ENCODE peak calls at places on chromosome 4, in six cellular contexts. One of them, this sample, is unnamed.

GRCh38 chr4:24244663-24245519 is 339.5 kb downstream of the DHX15 start:
- DNase-seq in H54: no peak
- DNase-seq in cardiac muscle cell: peak; percentile 24
- DNase-seq in aorta: no peak
- DNase-seq in SW480: no peak
- DNase-seq in effector memory CD8-positive, alpha-beta T cell: no peak
- DNase-seq in this sample: no peak

GRCh38 chr4:122341906-122342305 is 36.9 kb upstream of the ADAD1 start:
- DNase-seq in effector memory CD8-positive, alpha-beta T cell: no peak
- DNase-seq in cardiac muscle cell: peak; percentile 84
- DNase-seq in aorta: no peak
- DNase-seq in H54: peak; percentile 3
- DNase-seq in SW480: peak; percentile 1
- DNase-seq in this sample: no peak

GRCh38 chr4:187302456-187302855 is 578.8 kb upstream of the FAT1 start:
- DNase-seq in SW480: no peak
- DNase-seq in aorta: no peak
- DNase-seq in cardiac muscle cell: peak; percentile 52
- DNase-seq in H54: no peak
- DNase-seq in effector memory CD8-positive, alpha-beta T cell: no peak
- DNase-seq in this sample: no peak

GRCh38 chr4:71288875-71289274 is 49.9 kb upstream of the SLC4A4 start:
- DNase-seq in aorta: no peak
- DNase-seq in H54: no peak
- DNase-seq in cardiac muscle cell: no peak
- DNase-seq in SW480: no peak
- DNase-seq in effector memory CD8-positive, alpha-beta T cell: no peak
- DNase-seq in this sample: no peak

GRCh38 chr4:87848622-87849351 is 16.0 kb downstream of the MEPE start:
- DNase-seq in effector memory CD8-positive, alpha-beta T cell: peak; percentile 4
- DNase-seq in H54: no peak
- DNase-seq in aorta: peak; percentile 56
- DNase-seq in SW480: peak; percentile 68
- DNase-seq in cardiac muscle cell: peak; percentile 79
- DNase-seq in this sample: peak; percentile 15

GRCh38 chr4:24965627-24966026 is 52.8 kb upstream of the CCDC149 start:
- DNase-seq in SW480: no peak
- DNase-seq in cardiac muscle cell: no peak
- DNase-seq in aorta: no peak
- DNase-seq in effector memory CD8-positive, alpha-beta T cell: no peak
- DNase-seq in H54: no peak
- DNase-seq in this sample: no peak

GRCh38 chr4:82799006-82799881 is 648 bp upstream of the SCD5 start:
- DNase-seq in SW480: no peak
- DNase-seq in aorta: no peak
- DNase-seq in cardiac muscle cell: no peak
- DNase-seq in effector memory CD8-positive, alpha-beta T cell: no peak
- DNase-seq in H54: no peak
- DNase-seq in this sample: no peak

GRCh38 chr4:184281231-184282139 is 63.8 kb upstream of the ENPP6 start:
- DNase-seq in effector memory CD8-positive, alpha-beta T cell: no peak
- DNase-seq in SW480: no peak
- DNase-seq in H54: no peak
- DNase-seq in cardiac muscle cell: no peak
- DNase-seq in aorta: no peak
- DNase-seq in this sample: no peak

GRCh38 chr4:25424539-25425228 is 47.6 kb downstream of the ANAPC4 start:
- DNase-seq in cardiac muscle cell: no peak
- DNase-seq in H54: no peak
- DNase-seq in aorta: no peak
- DNase-seq in effector memory CD8-positive, alpha-beta T cell: no peak
- DNase-seq in SW480: no peak
- DNase-seq in this sample: no peak

GRCh38 chr4:1505511-1506451 is 99.5 kb upstream of the NKX1-1 start:
- DNase-seq in SW480: no peak
- DNase-seq in H54: no peak
- DNase-seq in effector memory CD8-positive, alpha-beta T cell: no peak
- DNase-seq in aorta: no peak
- DNase-seq in cardiac muscle cell: no peak
- DNase-seq in this sample: no peak

GRCh38 chr4:10023806-10024205 is 2.5 kb upstream of the SLC2A9 start:
- DNase-seq in aorta: peak; percentile 71
- DNase-seq in cardiac muscle cell: no peak
- DNase-seq in SW480: no peak
- DNase-seq in effector memory CD8-positive, alpha-beta T cell: no peak
- DNase-seq in H54: no peak
- DNase-seq in this sample: no peak

GRCh38 chr4:42673084-42673429 is 16.2 kb upstream of the ATP8A1 start:
- DNase-seq in effector memory CD8-positive, alpha-beta T cell: no peak
- DNase-seq in cardiac muscle cell: peak; percentile 54
- DNase-seq in SW480: no peak
- DNase-seq in H54: no peak
- DNase-seq in aorta: peak; percentile 66
- DNase-seq in this sample: no peak

GRCh38 chr4:98446499-98447375 is 185.6 kb downstream of the RAP1GDS1 start:
- DNase-seq in H54: peak; percentile 10
- DNase-seq in cardiac muscle cell: peak; percentile 74
- DNase-seq in effector memory CD8-positive, alpha-beta T cell: peak; percentile 51
- DNase-seq in aorta: no peak
- DNase-seq in SW480: no peak
- DNase-seq in this sample: no peak

GRCh38 chr4:15955670-15956069 is 7.3 kb downstream of the FGFBP2 start:
- DNase-seq in SW480: no peak
- DNase-seq in cardiac muscle cell: peak; percentile 18
- DNase-seq in effector memory CD8-positive, alpha-beta T cell: no peak
- DNase-seq in aorta: no peak
- DNase-seq in H54: no peak
- DNase-seq in this sample: no peak

GRCh38 chr4:119238068-119238722 is 25.7 kb downstream of the USP53 start:
- DNase-seq in SW480: no peak
- DNase-seq in effector memory CD8-positive, alpha-beta T cell: no peak
- DNase-seq in H54: no peak
- DNase-seq in cardiac muscle cell: no peak
- DNase-seq in aorta: no peak
- DNase-seq in this sample: no peak

GRCh38 chr4:85246055-85246454 is 228.9 kb upstream of the ARHGAP24 start:
- DNase-seq in cardiac muscle cell: no peak
- DNase-seq in SW480: no peak
- DNase-seq in aorta: no peak
- DNase-seq in H54: no peak
- DNase-seq in effector memory CD8-positive, alpha-beta T cell: no peak
- DNase-seq in this sample: no peak

GRCh38 chr4:146022541-146022940 is 83.9 kb upstream of the ZNF827 start:
- DNase-seq in cardiac muscle cell: no peak
- DNase-seq in effector memory CD8-positive, alpha-beta T cell: no peak
- DNase-seq in H54: no peak
- DNase-seq in SW480: no peak
- DNase-seq in aorta: no peak
- DNase-seq in this sample: no peak

GRCh38 chr4:109614466-109614865 is 54.4 kb downstream of the MCUB start:
- DNase-seq in aorta: no peak
- DNase-seq in H54: no peak
- DNase-seq in SW480: no peak
- DNase-seq in cardiac muscle cell: peak; percentile 9
- DNase-seq in effector memory CD8-positive, alpha-beta T cell: no peak
- DNase-seq in this sample: no peak

GRCh38 chr4:6760865-6761264 is 21.7 kb upstream of the KIAA0232 start:
- DNase-seq in cardiac muscle cell: no peak
- DNase-seq in H54: no peak
- DNase-seq in aorta: no peak
- DNase-seq in effector memory CD8-positive, alpha-beta T cell: no peak
- DNase-seq in SW480: no peak
- DNase-seq in this sample: no peak

GRCh38 chr4:47705326-47705981 is 132.4 kb downstream of the CORIN start:
- DNase-seq in SW480: peak; percentile 33
- DNase-seq in effector memory CD8-positive, alpha-beta T cell: no peak
- DNase-seq in aorta: no peak
- DNase-seq in H54: no peak
- DNase-seq in cardiac muscle cell: peak; percentile 48
- DNase-seq in this sample: no peak

GRCh38 chr4:99645036-99645435 is 12.6 kb downstream of the C4orf54 start:
- DNase-seq in cardiac muscle cell: no peak
- DNase-seq in H54: no peak
- DNase-seq in SW480: no peak
- DNase-seq in effector memory CD8-positive, alpha-beta T cell: no peak
- DNase-seq in aorta: no peak
- DNase-seq in this sample: no peak

GRCh38 chr4:9898596-9899345 is 117.3 kb downstream of the DRD5 start:
- DNase-seq in effector memory CD8-positive, alpha-beta T cell: no peak
- DNase-seq in SW480: peak; percentile 4
- DNase-seq in cardiac muscle cell: peak; percentile 85
- DNase-seq in H54: no peak
- DNase-seq in aorta: peak; percentile 61
- DNase-seq in this sample: no peak

GRCh38 chr4:141350122-141350904 is 129.6 kb downstream of the ZNF330 start:
- DNase-seq in cardiac muscle cell: peak; percentile 91
- DNase-seq in aorta: no peak
- DNase-seq in H54: no peak
- DNase-seq in SW480: peak; percentile 58
- DNase-seq in effector memory CD8-positive, alpha-beta T cell: no peak
- DNase-seq in this sample: no peak

GRCh38 chr4:158624889-158625478 is 46.7 kb downstream of the C4orf46 start:
- DNase-seq in aorta: no peak
- DNase-seq in SW480: peak; percentile 62
- DNase-seq in effector memory CD8-positive, alpha-beta T cell: no peak
- DNase-seq in H54: no peak
- DNase-seq in cardiac muscle cell: peak; percentile 80
- DNase-seq in this sample: peak; percentile 1

GRCh38 chr4:16270654-16271328 is 44.5 kb upstream of the TAPT1 start:
- DNase-seq in aorta: no peak
- DNase-seq in H54: no peak
- DNase-seq in effector memory CD8-positive, alpha-beta T cell: no peak
- DNase-seq in cardiac muscle cell: no peak
- DNase-seq in SW480: no peak
- DNase-seq in this sample: no peak

GRCh38 chr4:6471303-6472007 is 959 bp downstream of the PPP2R2C start:
- DNase-seq in cardiac muscle cell: no peak
- DNase-seq in H54: peak; percentile 47
- DNase-seq in aorta: no peak
- DNase-seq in effector memory CD8-positive, alpha-beta T cell: no peak
- DNase-seq in SW480: no peak
- DNase-seq in this sample: no peak

GRCh38 chr4:2101346-2102044 is 42.4 kb downstream of the NAT8L start:
- DNase-seq in effector memory CD8-positive, alpha-beta T cell: no peak
- DNase-seq in H54: no peak
- DNase-seq in aorta: no peak
- DNase-seq in SW480: no peak
- DNase-seq in cardiac muscle cell: no peak
- DNase-seq in this sample: no peak

GRCh38 chr4:138868562-138868961 is 147.0 kb upstream of the NOCT start:
- DNase-seq in aorta: no peak
- DNase-seq in H54: no peak
- DNase-seq in SW480: no peak
- DNase-seq in effector memory CD8-positive, alpha-beta T cell: no peak
- DNase-seq in cardiac muscle cell: peak; percentile 32
- DNase-seq in this sample: no peak

GRCh38 chr4:114277690-114278089 is 298.2 kb upstream of the ARSJ start:
- DNase-seq in cardiac muscle cell: peak; percentile 12
- DNase-seq in aorta: no peak
- DNase-seq in SW480: no peak
- DNase-seq in effector memory CD8-positive, alpha-beta T cell: no peak
- DNase-seq in H54: no peak
- DNase-seq in this sample: no peak

GRCh38 chr4:85475631-85476233 is 782 bp downstream of the ARHGAP24 start:
- DNase-seq in cardiac muscle cell: peak; percentile 67
- DNase-seq in H54: no peak
- DNase-seq in SW480: no peak
- DNase-seq in aorta: no peak
- DNase-seq in effector memory CD8-positive, alpha-beta T cell: no peak
- DNase-seq in this sample: no peak

GRCh38 chr4:170399894-170400293 is 310.1 kb upstream of the AADAT start:
- DNase-seq in cardiac muscle cell: no peak
- DNase-seq in H54: no peak
- DNase-seq in effector memory CD8-positive, alpha-beta T cell: no peak
- DNase-seq in SW480: no peak
- DNase-seq in aorta: no peak
- DNase-seq in this sample: no peak

GRCh38 chr4:166198516-166198915 is 325.5 kb downstream of the TLL1 start:
- DNase-seq in effector memory CD8-positive, alpha-beta T cell: no peak
- DNase-seq in SW480: no peak
- DNase-seq in H54: no peak
- DNase-seq in aorta: no peak
- DNase-seq in cardiac muscle cell: no peak
- DNase-seq in this sample: no peak

GRCh38 chr4:86840858-86841257 is 8.3 kb downstream of the SLC10A6 start:
- DNase-seq in effector memory CD8-positive, alpha-beta T cell: no peak
- DNase-seq in H54: no peak
- DNase-seq in SW480: no peak
- DNase-seq in cardiac muscle cell: no peak
- DNase-seq in aorta: no peak
- DNase-seq in this sample: no peak

This sample was measured in NCI-H2171.